ENCODE peak calls at places on chromosomes 11 and 22, in ten cellular contexts. L is CD4-positive, CD25-positive, alpha-beta regulatory T cell; Y is effector memory CD4-positive, alpha-beta T cell; W is sigmoid colon; K is mucosa of descending colon; F is OCI-LY7; C is CD8-positive, alpha-beta T cell; M is prostate gland; R is neuronal stem cell; T is iPS DF 6.9. D is an unnamed sample.

GRCh38 chr11:66470015-66470414 is 3.3 kb downstream of the PELI3 start:
- DNase-seq in L (no peak), Y (no peak), W (no peak), K (no peak), F (no peak), C (no peak), M (no peak), R (no peak), T (no peak), D (no peak)

GRCh38 chr11:35352107-35352888 is 67.1 kb downstream of the SLC1A2 start:
- DNase-seq in L (no peak), Y (no peak), W (no peak), K (no peak), F (no peak), C (no peak), M (no peak), R (no peak), T (no peak), D (no peak)

GRCh38 chr22:17201285-17201945 is 17.8 kb downstream of the ADA2 start:
- DNase-seq in L (no peak), Y (no peak), W (no peak), K (no peak), F (no peak), C (no peak), M (no peak), R (no peak), T (peak; percentile 25), D (peak; percentile 37)

GRCh38 chr22:30423296-30423958 is 2.1 kb upstream of the MTFP1 start:
- DNase-seq in L (no peak), Y (peak; percentile 35), W (peak; percentile 83), K (peak; percentile 88), F (peak; percentile 43), C (no peak), M (peak; percentile 33), R (no peak), T (no peak), D (no peak)

GRCh38 chr11:118415739-118416068 is 14.3 kb downstream of the ATP5MG start:
- DNase-seq in L (no peak), Y (no peak), W (peak; percentile 89), K (no peak), F (no peak), C (no peak), M (peak; percentile 26), R (no peak), T (no peak), D (peak; percentile 46)

GRCh38 chr22:17785185-17786184 is 11.2 kb upstream of the BID start:
- DNase-seq in L (peak; percentile 49), Y (peak; percentile 50), W (peak; percentile 81), K (peak; percentile 85), F (peak; percentile 79), C (peak; percentile 48), M (peak; percentile 34), R (no peak), T (peak; percentile 64), D (peak; percentile 80)

GRCh38 chr22:30425616-30426394 is at the start of gene MTFP1:
- DNase-seq in L (peak; percentile 33), Y (peak; percentile 48), W (peak; percentile 77), K (peak; percentile 75), F (peak; percentile 76), C (no peak), M (peak; percentile 35), R (peak; percentile 66), T (no peak), D (peak; percentile 84)

GRCh38 chr22:36853407-36854099 is 7.3 kb upstream of the NCF4 start:
- DNase-seq in L (peak; percentile 75), Y (peak; percentile 73), W (no peak), K (peak; percentile 86), F (peak; percentile 81), C (peak; percentile 76), M (no peak), R (peak; percentile 61), T (peak; percentile 41), D (peak; percentile 27)

GRCh38 chr11:74465291-74465708 is 2.0 kb downstream of the KCNE3 start:
- DNase-seq in L (no peak), Y (no peak), W (no peak), K (peak; percentile 77), F (no peak), C (no peak), M (no peak), R (no peak), T (no peak), D (no peak)

GRCh38 chr11:74464746-74465145 is 2.6 kb downstream of the KCNE3 start:
- DNase-seq in L (no peak), Y (no peak), W (no peak), K (no peak), F (no peak), C (no peak), M (no peak), R (no peak), T (no peak), D (no peak)

GRCh38 chr11:74468521-74469280 is 1.4 kb upstream of the KCNE3 start:
- DNase-seq in L (no peak), Y (no peak), W (no peak), K (no peak), F (no peak), C (no peak), M (no peak), R (no peak), T (no peak), D (no peak)

GRCh38 chr11:74468058-74468457 is 709 bp upstream of the KCNE3 start:
- DNase-seq in L (no peak), Y (no peak), W (no peak), K (no peak), F (no peak), C (no peak), M (no peak), R (no peak), T (no peak), D (no peak)

DNA sequence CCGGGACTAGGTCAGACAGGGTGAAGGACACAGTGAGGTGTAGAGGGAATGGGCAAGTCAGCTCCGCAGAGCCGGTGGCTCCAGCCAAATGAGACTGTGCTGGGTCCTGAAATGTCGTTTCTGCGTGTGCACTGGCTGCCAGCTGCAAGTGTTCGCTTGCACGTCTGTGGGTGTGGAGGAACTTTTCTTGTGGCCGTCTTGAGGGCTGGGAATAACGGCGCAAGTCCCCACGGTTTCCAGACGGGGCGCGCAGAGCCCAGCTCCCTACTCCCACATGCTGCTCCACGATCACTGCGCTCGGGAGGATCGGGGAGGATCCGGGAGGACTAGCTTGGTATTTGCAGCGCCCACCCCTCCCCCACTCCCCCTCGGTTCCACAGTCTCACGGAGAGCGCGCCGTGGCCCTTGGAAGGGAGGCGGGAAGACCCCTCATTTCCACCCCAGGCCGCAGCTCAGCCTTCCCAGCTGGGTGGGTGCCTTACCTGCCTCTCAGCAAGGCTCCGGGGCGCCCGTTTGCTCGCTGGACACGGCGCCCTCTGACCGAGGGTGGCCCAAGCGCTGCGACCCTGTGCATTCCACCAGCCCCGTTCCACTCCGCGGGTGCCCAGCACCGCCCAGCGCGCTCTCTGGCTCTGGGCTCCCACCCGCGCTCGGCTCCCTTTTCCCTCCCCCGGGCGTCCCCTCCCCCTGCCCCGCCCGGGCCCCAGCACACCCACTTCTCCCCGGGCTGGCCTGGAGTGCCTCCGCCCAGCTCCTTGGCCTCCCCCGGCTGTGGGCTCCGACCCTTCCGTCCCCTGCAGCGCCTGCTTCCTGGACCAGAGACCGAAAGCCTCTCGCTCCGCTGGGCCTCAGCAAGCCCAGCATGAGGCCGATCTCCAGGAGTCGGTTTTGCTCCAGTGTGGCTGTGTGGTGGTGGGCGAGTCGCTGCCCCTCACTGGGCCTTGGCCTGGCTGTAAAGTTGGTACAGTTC is at the start of gene KCNE3:
- DNase-seq in L (no peak), Y (no peak), W (peak; percentile 70), K (peak; percentile 78), F (no peak), C (no peak), M (no peak), R (no peak), T (no peak), D (peak; percentile 41)
- H3K4me3 ChIP-seq in L (no peak within 1 kb of the TSS), Y (no peak within 1 kb of the TSS), W (peak within 1 kb of the TSS; percentile 40), K (peak within 1 kb of the TSS; percentile 20), F (no peak within 1 kb of the TSS), C (no peak within 1 kb of the TSS), M (peak within 1 kb of the TSS; percentile 57), R (no peak within 1 kb of the TSS), T (peak within 1 kb of the TSS; percentile 74), D (peak within 1 kb of the TSS; percentile 27)

DNA sequence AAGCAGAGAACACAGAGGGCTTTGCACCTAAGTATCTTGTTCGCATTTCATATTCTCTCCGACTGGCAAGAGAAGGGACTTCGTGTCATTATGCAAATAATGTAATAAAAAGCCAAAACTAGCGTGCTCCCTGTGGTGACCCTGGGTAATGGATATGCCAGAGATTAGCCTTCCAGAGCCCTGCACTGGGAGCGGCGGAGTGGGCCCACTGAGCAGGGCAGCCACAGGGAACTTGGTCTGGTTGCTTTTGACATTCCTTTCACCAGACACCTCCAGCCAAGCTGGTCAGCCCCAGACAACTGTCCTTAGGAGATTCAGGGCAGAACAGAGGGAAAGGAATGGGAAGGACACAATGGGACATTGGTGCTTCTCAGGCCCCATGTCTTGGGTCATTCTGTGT is 56.1 kb downstream of the FLI1 start:
- DNase-seq in L (no peak), Y (no peak), W (no peak), K (no peak), F (no peak), C (no peak), M (no peak), R (no peak), T (no peak), D (no peak)
- H3K4me1 ChIP-seq in L (peaks cover 42% of the 10 kb centered on the region), Y (peaks cover 36% of the 10 kb centered on the region), W (peaks cover 13% of the 10 kb centered on the region), K (no peaks in the 10 kb centered on the region), F (peaks cover 23% of the 10 kb centered on the region), C (peaks cover 60% of the 10 kb centered on the region), M (no peaks in the 10 kb centered on the region), R (peaks cover 19% of the 10 kb centered on the region), T (peaks cover 2% of the 10 kb centered on the region), D (no peaks in the 10 kb centered on the region)

DNA sequence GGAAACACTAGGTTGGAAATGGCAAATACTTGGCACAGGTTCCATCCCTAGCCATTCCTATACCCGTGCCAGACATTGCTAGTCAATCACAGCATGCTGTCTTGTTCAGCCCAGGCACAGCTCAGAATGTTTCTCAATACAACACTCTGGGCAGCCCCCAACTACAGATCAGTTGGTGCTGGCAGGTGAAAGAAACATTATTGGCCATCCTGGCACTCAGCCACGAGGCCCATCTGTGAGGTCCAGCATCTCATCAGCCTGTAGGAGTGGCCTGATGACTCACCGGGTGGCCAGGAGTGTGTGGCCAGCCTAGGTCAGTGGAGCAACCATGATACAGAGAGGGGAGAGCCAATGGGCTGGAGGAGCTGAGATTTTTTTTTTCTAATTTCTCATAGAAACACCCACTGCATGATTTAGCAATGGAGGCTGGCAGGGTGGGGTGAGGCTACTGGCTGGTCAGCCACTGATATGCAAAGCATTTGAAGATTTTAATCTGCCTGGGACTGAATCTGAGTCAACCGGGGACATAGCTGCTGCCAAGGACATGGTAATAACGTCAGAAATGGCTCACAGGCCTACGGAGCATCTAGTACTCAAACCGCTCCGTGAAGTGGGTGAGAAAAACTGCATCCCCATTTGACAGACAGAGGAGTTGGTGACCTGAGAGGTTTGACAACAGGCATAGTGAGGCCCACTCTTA is 5.4 kb downstream of the MYO18B start:
- DNase-seq in L (no peak), Y (no peak), W (no peak), K (peak; percentile 70), F (no peak), C (no peak), M (no peak), R (no peak), T (no peak), D (no peak)
- H3K4me3 ChIP-seq in L (no peak overlapping the region), Y (no peak overlapping the region), W (no peak overlapping the region), K (no peak overlapping the region), F (no peak overlapping the region), C (no peak overlapping the region), M (no peak overlapping the region), R (no peak overlapping the region), T (no peak overlapping the region), D (no peak overlapping the region)

GRCh38 chr22:23245799-23246136 is 65.5 kb downstream of the BCR start:
- DNase-seq in L (no peak), Y (no peak), W (no peak), K (no peak), F (no peak), C (no peak), M (no peak), R (no peak), T (no peak), D (no peak)

GRCh38 chr22:23245045-23245798 is 64.9 kb downstream of the BCR start:
- DNase-seq in L (no peak), Y (no peak), W (no peak), K (no peak), F (no peak), C (no peak), M (no peak), R (no peak), T (no peak), D (no peak)

GRCh38 chr22:23244690-23245044 is 64.4 kb downstream of the BCR start:
- DNase-seq in L (no peak), Y (no peak), W (no peak), K (peak; percentile 21), F (no peak), C (no peak), M (no peak), R (no peak), T (no peak), D (no peak)

GRCh38 chr22:23248583-23248982 is 68.3 kb downstream of the BCR start:
- DNase-seq in L (no peak), Y (no peak), W (no peak), K (no peak), F (no peak), C (no peak), M (peak; percentile 36), R (no peak), T (no peak), D (no peak)

GRCh38 chr22:23246982-23247766 is 66.9 kb downstream of the BCR start:
- DNase-seq in L (no peak), Y (no peak), W (no peak), K (no peak), F (no peak), C (no peak), M (no peak), R (no peak), T (no peak), D (no peak)
- H3K4me1 ChIP-seq in L (peaks cover 50% of the 10 kb centered on the region), Y (peaks cover 31% of the 10 kb centered on the region), W (peaks cover 13% of the 10 kb centered on the region), K (peaks cover 2% of the 10 kb centered on the region), F (peaks cover 51% of the 10 kb centered on the region), C (peaks cover 84% of the 10 kb centered on the region), M (no peaks in the 10 kb centered on the region), R (peaks cover 22% of the 10 kb centered on the region), T (peaks cover 27% of the 10 kb centered on the region), D (peaks cover 13% of the 10 kb centered on the region)

D was measured in HAP-1.